ENCODE peak calls at places on chromosome 16, in seven cellular contexts. S is H9, R is mesenchymal stem cell, A is neuronal stem cell, I is mesendoderm, L is H1, Q is trophoblast cell. O is an unnamed sample.

GRCh38 chr16:81384006-81384405 is 60.6 kb upstream of the CMIP start:
- DNase-seq in R (no peak), Q (no peak), I (peak; percentile 30), A (peak; percentile 39), S (no peak), L (no peak), O (peak; percentile 12)

GRCh38 chr16:70162041-70162451 is 11.5 kb upstream of the CLEC18C start:
- DNase-seq in S (no peak), A (no peak), L (no peak), Q (no peak), I (peak; percentile 15), R (peak; percentile 84), O (peak; percentile 80)

GRCh38 chr16:87645802-87646201 is 43.5 kb downstream of the JPH3 start:
- DNase-seq in I (no peak), Q (no peak), L (no peak), A (no peak), R (no peak), S (no peak), O (no peak)

GRCh38 chr16:20884240-20884556 is 16.0 kb downstream of the DCUN1D3 start:
- DNase-seq in A (no peak), Q (no peak), L (no peak), S (no peak), R (peak; percentile 87), I (no peak), O (peak; percentile 88)

GRCh38 chr16:65817066-65817465 is 549.4 kb upstream of the CDH5 start:
- DNase-seq in A (no peak), R (no peak), Q (no peak), I (no peak), L (peak; percentile 15), S (peak; percentile 40), O (no peak)

GRCh38 chr16:30018731-30019158 is 4.3 kb upstream of the C16orf92 start:
- DNase-seq in R (peak; percentile 17), L (no peak), A (no peak), I (peak; percentile 39), S (no peak), Q (peak; percentile 16), O (peak; percentile 40)

GRCh38 chr16:87789437-87790277 is 23.9 kb upstream of the KLHDC4 start:
- DNase-seq in R (no peak), Q (peak; percentile 99), S (no peak), A (no peak), L (no peak), I (no peak), O (peak; percentile 86)

GRCh38 chr16:69176033-69176780 is 10.8 kb upstream of the SNTB2 start:
- DNase-seq in L (no peak), S (no peak), Q (no peak), A (no peak), R (peak; percentile 70), I (no peak), O (peak; percentile 79)

GRCh38 chr16:2819179-2819938 is 2.3 kb downstream of the PRSS21 start:
- DNase-seq in I (no peak), L (no peak), R (no peak), A (no peak), Q (no peak), S (no peak), O (no peak)

GRCh38 chr16:57191056-57191536 is 5.0 kb downstream of the RSPRY1 start:
- DNase-seq in A (no peak), R (peak; percentile 50), Q (no peak), L (no peak), S (no peak), I (no peak), O (peak; percentile 65)

GRCh38 chr16:57192146-57192545 is 6.0 kb downstream of the RSPRY1 start:
- DNase-seq in Q (no peak), R (no peak), A (no peak), I (no peak), S (no peak), L (no peak), O (peak; percentile 50)

GRCh38 chr16:57190136-57190535 is 4.0 kb downstream of the RSPRY1 start:
- DNase-seq in R (no peak), I (no peak), L (no peak), Q (no peak), S (no peak), A (no peak), O (no peak)

GRCh38 chr16:57194512-57194911 is 8.4 kb downstream of the RSPRY1 start:
- DNase-seq in A (no peak), Q (peak; percentile 50), R (peak; percentile 95), S (no peak), L (no peak), I (peak; percentile 26), O (peak; percentile 94)

DNA sequence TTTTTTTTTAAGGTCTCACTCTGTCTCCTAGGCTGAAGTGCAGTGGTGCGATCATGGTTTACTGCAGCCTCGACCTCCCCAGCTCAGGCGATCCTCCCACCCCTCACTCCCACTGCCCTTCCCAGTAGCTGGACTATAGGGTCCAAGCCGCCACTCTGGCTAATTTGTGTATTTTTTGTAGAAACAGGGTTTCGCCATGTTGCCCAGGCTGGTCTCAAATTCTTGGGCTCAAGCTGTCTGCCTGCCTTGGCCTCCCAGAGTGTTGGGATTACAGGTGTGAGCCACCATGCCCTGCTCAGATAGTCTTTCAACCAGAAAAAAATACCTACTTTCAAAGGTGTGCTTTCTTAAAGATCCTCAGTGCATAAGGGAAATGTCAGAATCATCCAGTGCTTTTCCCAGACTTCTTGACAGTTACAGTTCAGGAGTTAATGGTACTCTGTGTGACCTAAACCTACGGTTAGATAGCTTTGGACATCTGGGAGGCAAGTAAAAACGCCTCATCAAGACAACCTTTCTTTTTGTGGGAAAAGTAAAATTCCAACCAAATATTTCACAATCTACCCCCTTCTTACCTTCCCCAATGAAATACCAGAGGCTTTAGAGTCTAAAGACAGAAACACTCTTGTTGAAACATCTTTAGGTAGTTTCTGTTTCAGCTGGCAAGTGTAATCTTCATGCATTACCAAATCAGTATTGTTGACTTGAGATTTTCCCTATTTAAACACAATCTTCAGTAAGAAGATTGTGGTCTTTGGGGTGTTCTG is 6.8 kb downstream of the RSPRY1 start:
- DNase-seq in Q (no peak), A (no peak), I (no peak), L (no peak), R (peak; percentile 70), S (no peak), O (peak; percentile 69)
- H2BK5ac ChIP-seq in Q (no peak overlapping the region), A (no peak overlapping the region), I (no peak overlapping the region), L (no peak overlapping the region), R (no peak overlapping the region), S (no peak overlapping the region), O (peak overlapping the region; percentile 66)

GRCh38 chr16:71421911-71422310 is 19.9 kb downstream of the TLE7 start:
- DNase-seq in A (no peak), L (no peak), Q (no peak), I (peak; percentile 75), S (peak; percentile 71), R (no peak), O (no peak)
- H2BK5ac ChIP-seq in A (no peak overlapping the region), L (no peak overlapping the region), Q (no peak overlapping the region), I (no peak overlapping the region), S (no peak overlapping the region), R (no peak overlapping the region), O (no peak overlapping the region)

GRCh38 chr16:189604-190186 is 9.4 kb downstream of the HBQ1 start:
- DNase-seq in I (no peak), S (no peak), A (no peak), Q (no peak), L (no peak), R (no peak), O (no peak)
- H2BK5ac ChIP-seq in I (no peak overlapping the region), S (no peak overlapping the region), A (no peak overlapping the region), Q (no peak overlapping the region), L (no peak overlapping the region), R (no peak overlapping the region), O (no peak overlapping the region)

DNA sequence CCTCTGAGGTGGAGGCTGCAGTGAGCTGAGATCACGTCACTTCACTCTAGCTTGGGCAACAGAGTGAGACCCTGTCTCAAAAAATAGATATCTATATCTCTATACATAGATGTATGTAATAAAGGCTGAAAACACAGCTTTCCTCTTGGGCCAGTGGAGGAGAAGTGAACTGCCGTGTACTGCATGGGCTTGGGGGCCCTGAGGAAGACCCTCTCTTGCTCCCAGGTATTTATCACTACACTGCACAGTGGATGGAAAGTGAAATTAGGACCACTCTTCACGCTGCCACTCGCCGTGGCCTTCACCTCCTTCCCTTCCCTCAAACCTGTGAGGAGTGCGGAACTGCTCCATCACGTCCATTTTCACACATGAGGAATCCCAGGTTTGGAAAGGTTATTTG is 68.8 kb upstream of the SIAH1 start:
- DNase-seq in S (no peak), A (no peak), Q (no peak), L (no peak), R (no peak), I (no peak), O (no peak)
- H2BK5ac ChIP-seq in S (no peak overlapping the region), A (no peak overlapping the region), Q (no peak overlapping the region), L (no peak overlapping the region), R (no peak overlapping the region), I (no peak overlapping the region), O (no peak overlapping the region)

GRCh38 chr16:15672514-15673167 is 22.6 kb downstream of the NDE1 start:
- DNase-seq in R (peak; percentile 98), S (no peak), I (peak; percentile 3), Q (peak; percentile 95), L (no peak), A (no peak), O (peak; percentile 96)
- H2BK5ac ChIP-seq in R (no peak overlapping the region), S (no peak overlapping the region), I (no peak overlapping the region), Q (no peak overlapping the region), L (no peak overlapping the region), A (no peak overlapping the region), O (peak overlapping the region; percentile 63)

GRCh38 chr16:85602402-85602801 is 10.7 kb upstream of the GSE1 start:
- DNase-seq in Q (no peak), A (no peak), I (no peak), R (no peak), L (no peak), S (no peak), O (no peak)
- H2BK5ac ChIP-seq in Q (no peak overlapping the region), A (peak overlapping the region; percentile 4), I (no peak overlapping the region), R (no peak overlapping the region), L (peak overlapping the region; percentile 71), S (no peak overlapping the region), O (no peak overlapping the region)

GRCh38 chr16:56793504-56793903 is 63.6 kb downstream of the NUP93 start:
- DNase-seq in A (no peak), R (peak; percentile 54), I (peak; percentile 53), Q (peak; percentile 10), S (no peak), L (no peak), O (peak; percentile 51)
- H2BK5ac ChIP-seq in A (no peak overlapping the region), R (no peak overlapping the region), I (no peak overlapping the region), Q (no peak overlapping the region), S (no peak overlapping the region), L (no peak overlapping the region), O (no peak overlapping the region)